ENCODE peak calls at places on chromosomes 3 and 15, in six cellular contexts. C, P, Y, Q, E and A are unnamed samples.

GRCh38 chr3:58151637-58152036 is 59.1 kb downstream of the DNASE1L3 start:
- DNase-seq in C (no peak), P (no peak), Y (no peak), Q (no peak), E (no peak), A (no peak)

GRCh38 chr15:74907277-74907870 is 723 bp upstream of the FAM219B start:
- DNase-seq in C (no peak), P (no peak), Y (no peak), Q (no peak), E (no peak), A (no peak)

GRCh38 chr3:107392549-107393165 is 15.4 kb downstream of the CCDC54 start:
- DNase-seq in C (no peak), P (no peak), Y (peak), Q (no peak), E (peak), A (no peak)

GRCh38 chr15:55549305-55549704 is 38.8 kb downstream of the PYGO1 start:
- DNase-seq in C (no peak), P (no peak), Y (no peak), Q (no peak), E (no peak), A (no peak)

GRCh38 chr15:88635343-88635742 is 3.5 kb upstream of the ISG20 start:
- DNase-seq in C (no peak), P (no peak), Y (no peak), Q (no peak), E (no peak), A (no peak)

GRCh38 chr3:100865442-100865841 is 127.8 kb downstream of the ABI3BP start:
- DNase-seq in C (no peak), P (no peak), Y (no peak), Q (no peak), E (peak), A (no peak)

GRCh38 chr3:194135516-194135805 is 487 bp upstream of the HES1 start:
- DNase-seq in C (no peak), P (no peak), Y (no peak), Q (no peak), E (no peak), A (no peak)

GRCh38 chr3:17302774-17303173 is 418.0 kb downstream of the PLCL2 start:
- DNase-seq in C (peak), P (no peak), Y (no peak), Q (no peak), E (peak), A (no peak)

GRCh38 chr15:63888146-63888545 is 54.4 kb upstream of the HERC1 start:
- DNase-seq in C (no peak), P (no peak), Y (no peak), Q (no peak), E (no peak), A (no peak)

GRCh38 chr3:196740476-196741400 is 1.1 kb downstream of the PAK2 start:
- DNase-seq in C (no peak), P (no peak), Y (peak), Q (peak), E (peak), A (peak)

GRCh38 chr15:54559405-54560064 is 581.3 kb downstream of the UNC13C start:
- DNase-seq in C (no peak), P (no peak), Y (no peak), Q (no peak), E (no peak), A (no peak)

GRCh38 chr15:48643776-48644497 is 1.6 kb downstream of the FBN1 start:
- DNase-seq in C (no peak), P (no peak), Y (peak), Q (no peak), E (peak), A (no peak)

GRCh38 chr3:184334470-184335158 is 2.8 kb upstream of the FAM131A start:
- DNase-seq in C (no peak), P (no peak), Y (peak), Q (peak), E (peak), A (no peak)

GRCh38 chr3:157871248-157871647 is 235.0 kb downstream of the SHOX2 start:
- DNase-seq in C (no peak), P (no peak), Y (no peak), Q (no peak), E (no peak), A (no peak)

GRCh38 chr3:186640473-186640818 is 247 bp downstream of the FETUB start:
- DNase-seq in C (no peak), P (no peak), Y (peak), Q (peak), E (peak), A (no peak)

GRCh38 chr15:51369451-51369761 is 28.0 kb downstream of the GLDN start:
- DNase-seq in C (no peak), P (no peak), Y (no peak), Q (no peak), E (no peak), A (no peak)

GRCh38 chr3:40324621-40325020 is 15.1 kb downstream of the EIF1B start:
- DNase-seq in C (no peak), P (no peak), Y (no peak), Q (no peak), E (peak), A (no peak)

GRCh38 chr15:41961014-41961518 is 11.3 kb downstream of the EHD4 start:
- DNase-seq in C (no peak), P (no peak), Y (peak), Q (no peak), E (no peak), A (no peak)

GRCh38 chr3:81910244-81910852 is 148.9 kb upstream of the GBE1 start:
- DNase-seq in C (no peak), P (no peak), Y (peak), Q (peak), E (peak), A (no peak)

GRCh38 chr3:49353022-49353421 is 5.1 kb downstream of the GPX1 start:
- DNase-seq in C (no peak), P (no peak), Y (no peak), Q (no peak), E (no peak), A (no peak)

GRCh38 chr3:197241173-197241572 is 57.2 kb downstream of the DLG1 start:
- DNase-seq in C (no peak), P (no peak), Y (no peak), Q (no peak), E (peak), A (no peak)

GRCh38 chr3:192830279-192831110 is 87.2 kb downstream of the MB21D2 start:
- DNase-seq in C (no peak), P (no peak), Y (no peak), Q (no peak), E (peak), A (no peak)

GRCh38 chr15:67013696-67014095 is 51.7 kb upstream of the SMAD3 start:
- DNase-seq in C (no peak), P (no peak), Y (peak), Q (no peak), E (peak), A (no peak)

GRCh38 chr3:192054881-192055280 is 593.9 kb downstream of the PYDC2 start:
- DNase-seq in C (no peak), P (no peak), Y (peak), Q (no peak), E (peak), A (no peak)

GRCh38 chr15:73994912-73995622 is 551 bp downstream of the PML start:
- DNase-seq in C (no peak), P (no peak), Y (peak), Q (no peak), E (peak), A (no peak)

GRCh38 chr15:39896837-39897236 is 23.2 kb downstream of the GPR176 start:
- DNase-seq in C (no peak), P (no peak), Y (no peak), Q (no peak), E (peak), A (no peak)

GRCh38 chr15:66884661-66885237 is 180.7 kb upstream of the SMAD3 start:
- DNase-seq in C (no peak), P (no peak), Y (no peak), Q (no peak), E (no peak), A (peak)

GRCh38 chr3:46628980-46629379 is 16.7 kb downstream of the FAM240A start:
- DNase-seq in C (no peak), P (no peak), Y (no peak), Q (no peak), E (no peak), A (no peak)

GRCh38 chr3:155352900-155353490 is 59.5 kb upstream of the STRIT1 start:
- DNase-seq in C (no peak), P (no peak), Y (peak), Q (no peak), E (peak), A (no peak)

GRCh38 chr15:89128320-89129122 is 40.3 kb downstream of the ABHD2 start:
- DNase-seq in C (no peak), P (no peak), Y (peak), Q (no peak), E (no peak), A (no peak)

GRCh38 chr15:51097553-51098330 is 3.0 kb upstream of the TNFAIP8L3 start:
- DNase-seq in C (no peak), P (no peak), Y (peak), Q (no peak), E (peak), A (no peak)

GRCh38 chr15:61169904-61170695 is 59.0 kb downstream of the RORA start:
- DNase-seq in C (no peak), P (no peak), Y (no peak), Q (no peak), E (no peak), A (no peak)

GRCh38 chr15:100588638-100589242 is 13.2 kb downstream of the LINS1 start:
- DNase-seq in C (no peak), P (no peak), Y (peak), Q (no peak), E (peak), A (no peak)

GRCh38 chr3:119492128-119492527 is 6.2 kb upstream of the TIMMDC1 start:
- DNase-seq in C (no peak), P (no peak), Y (no peak), Q (no peak), E (peak), A (no peak)

GRCh38 chr3:119492810-119493209 is 5.5 kb upstream of the TIMMDC1 start:
- DNase-seq in C (no peak), P (no peak), Y (no peak), Q (no peak), E (no peak), A (no peak)

GRCh38 chr3:119497824-119498187 is 541 bp upstream of the TIMMDC1 start:
- DNase-seq in C (no peak), P (no peak), Y (peak), Q (no peak), E (peak), A (no peak)

GRCh38 chr3:119498188-119498987 is at the start of gene TIMMDC1:
- DNase-seq in C (peak), P (peak), Y (peak), Q (peak), E (peak), A (peak)

GRCh38 chr3:119494597-119494996 is 3.8 kb upstream of the TIMMDC1 start:
- DNase-seq in C (no peak), P (no peak), Y (no peak), Q (no peak), E (no peak), A (no peak)
- TF ChIP-seq CTCF in C (no peak), P (no peak), Y (peak), Q (no peak), E (peak), A (peak)

GRCh38 chr3:14602804-14603644 is 48.5 kb upstream of the CCDC174 start:
- DNase-seq in C (no peak), P (no peak), Y (no peak), Q (peak), E (no peak), A (no peak)

GRCh38 chr3:14600075-14600474 is 51.5 kb upstream of the CCDC174 start:
- DNase-seq in C (no peak), P (no peak), Y (no peak), Q (no peak), E (no peak), A (no peak)

GRCh38 chr3:14601692-14602005 is 49.9 kb upstream of the CCDC174 start:
- DNase-seq in C (no peak), P (no peak), Y (no peak), Q (no peak), E (no peak), A (no peak)

GRCh38 chr3:14600856-14601610 is 50.5 kb upstream of the CCDC174 start:
- DNase-seq in C (no peak), P (no peak), Y (no peak), Q (no peak), E (no peak), A (no peak)

GRCh38 chr3:14602006-14602803 is 49.4 kb upstream of the CCDC174 start:
- DNase-seq in C (no peak), P (no peak), Y (no peak), Q (peak), E (no peak), A (no peak)
- TF ChIP-seq CTCF in C (no peak), P (no peak), Y (no peak), Q (no peak), E (no peak), A (peak)

DNA sequence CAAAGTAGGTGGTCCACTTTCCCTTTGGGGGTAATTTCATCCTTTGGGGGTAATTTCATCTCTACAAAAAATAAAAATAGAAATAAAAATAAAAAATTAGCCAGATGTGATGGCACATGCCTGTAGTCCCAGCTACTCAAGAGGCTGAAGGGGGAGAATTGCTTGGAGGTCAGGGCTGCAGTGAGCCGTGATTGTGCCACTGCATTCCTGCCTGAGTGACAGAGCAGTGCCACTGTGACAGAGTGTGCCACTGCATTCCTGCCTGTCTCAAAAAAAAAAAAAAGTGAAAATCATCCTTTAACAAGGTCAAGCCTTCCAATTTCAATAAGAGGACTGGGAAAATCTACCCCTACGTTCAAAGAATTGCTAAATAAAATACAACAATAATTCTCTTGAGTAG is 22.8 kb downstream of the SERP1 start:
- DNase-seq in C (no peak), P (no peak), Y (no peak), Q (no peak), E (no peak), A (no peak)
- TF ChIP-seq CTCF in C (no peak), P (no peak), Y (no peak), Q (no peak), E (no peak), A (no peak)

DNA sequence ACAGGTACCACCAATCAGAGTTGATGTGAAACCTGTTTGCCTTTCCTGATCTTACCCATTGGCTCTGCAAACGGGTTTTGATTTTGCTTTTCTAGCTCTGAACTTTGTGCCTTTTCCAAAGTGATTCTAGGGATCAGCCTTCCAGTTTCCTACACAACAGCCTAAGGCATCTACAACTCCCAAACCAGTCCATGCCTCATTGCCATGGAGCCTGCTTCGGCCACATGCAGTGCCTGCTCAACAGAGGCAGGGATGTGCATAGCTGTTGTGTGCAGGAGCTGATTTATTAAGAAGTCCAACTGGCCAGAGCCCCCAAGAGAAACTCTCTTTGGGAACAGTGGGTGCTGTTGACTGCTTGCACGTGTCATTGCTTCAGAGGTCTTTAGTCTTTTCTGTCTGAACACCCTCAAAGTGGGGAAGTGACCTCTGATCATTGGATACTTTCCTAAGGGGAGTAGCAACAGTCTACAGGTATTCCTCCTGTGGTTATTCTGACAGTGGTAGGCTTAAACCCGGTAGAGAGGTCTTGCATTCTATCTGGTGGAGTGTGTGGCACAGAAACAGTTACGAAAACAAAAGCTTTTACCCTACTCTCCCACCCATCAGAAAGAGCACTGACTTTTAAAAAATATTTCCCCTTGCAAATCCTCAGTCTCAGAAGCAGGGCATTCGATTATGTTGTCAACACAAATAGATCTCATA is 36.6 kb upstream of the THSD4 start:
- DNase-seq in C (no peak), P (no peak), Y (no peak), Q (no peak), E (no peak), A (no peak)
- TF ChIP-seq CTCF in C (no peak), P (no peak), Y (no peak), Q (no peak), E (no peak), A (no peak)

GRCh38 chr15:43943511-43943910 is 116.7 kb downstream of the WDR76 start:
- DNase-seq in C (peak), P (no peak), Y (no peak), Q (no peak), E (peak), A (no peak)

GRCh38 chr15:43941555-43941954 is 114.8 kb downstream of the WDR76 start:
- DNase-seq in C (no peak), P (no peak), Y (no peak), Q (no peak), E (no peak), A (no peak)

GRCh38 chr15:43941071-43941470 is 114.3 kb downstream of the WDR76 start:
- DNase-seq in C (no peak), P (no peak), Y (no peak), Q (no peak), E (no peak), A (no peak)

GRCh38 chr15:43942157-43942556 is 115.4 kb downstream of the WDR76 start:
- DNase-seq in C (no peak), P (no peak), Y (no peak), Q (no peak), E (no peak), A (no peak)

GRCh38 chr15:43939070-43939469 is 112.3 kb downstream of the WDR76 start:
- DNase-seq in C (no peak), P (no peak), Y (no peak), Q (peak), E (no peak), A (no peak)
- TF ChIP-seq CTCF in C (peak), P (no peak), Y (peak), Q (no peak), E (peak), A (no peak)

GRCh38 chr15:26864664-26865191 is 2.1 kb upstream of the GABRA5 start:
- DNase-seq in C (no peak), P (no peak), Y (peak), Q (no peak), E (peak), A (peak)
- TF ChIP-seq CTCF in C (peak), P (no peak), Y (peak), Q (no peak), E (peak), A (no peak)

DNA sequence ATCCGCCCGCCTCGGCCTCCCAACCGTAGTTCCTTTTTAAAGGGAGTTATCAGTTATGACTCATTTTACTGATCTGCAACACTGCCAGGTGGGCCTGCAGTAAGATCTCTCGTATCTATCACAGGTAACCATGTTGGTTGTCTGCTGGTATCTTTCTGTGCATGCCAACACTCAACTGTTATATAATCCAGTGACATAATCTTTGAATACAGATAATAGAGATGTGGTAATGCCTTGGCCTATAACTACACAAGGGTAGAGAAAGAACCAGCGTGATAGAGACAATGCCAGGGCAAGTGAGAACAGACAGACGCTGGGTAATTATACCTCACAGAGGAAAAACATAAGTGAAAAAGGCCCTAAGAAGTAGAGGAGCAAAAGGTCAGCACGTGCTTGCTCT is 11.0 kb upstream of the ARPP19 start:
- DNase-seq in C (no peak), P (no peak), Y (no peak), Q (no peak), E (no peak), A (no peak)
- TF ChIP-seq CTCF in C (no peak), P (no peak), Y (no peak), Q (no peak), E (no peak), A (no peak)

GRCh38 chr15:80789296-80789695 is 10.1 kb downstream of the CEMIP start:
- DNase-seq in C (peak), P (no peak), Y (no peak), Q (no peak), E (peak), A (no peak)

GRCh38 chr15:80787238-80787805 is 8.2 kb downstream of the CEMIP start:
- DNase-seq in C (no peak), P (no peak), Y (no peak), Q (no peak), E (no peak), A (no peak)

GRCh38 chr15:80791004-80791403 is 11.8 kb downstream of the CEMIP start:
- DNase-seq in C (no peak), P (no peak), Y (no peak), Q (no peak), E (no peak), A (no peak)

GRCh38 chr15:80789836-80790235 is 10.7 kb downstream of the CEMIP start:
- DNase-seq in C (no peak), P (no peak), Y (no peak), Q (no peak), E (no peak), A (no peak)

DNA sequence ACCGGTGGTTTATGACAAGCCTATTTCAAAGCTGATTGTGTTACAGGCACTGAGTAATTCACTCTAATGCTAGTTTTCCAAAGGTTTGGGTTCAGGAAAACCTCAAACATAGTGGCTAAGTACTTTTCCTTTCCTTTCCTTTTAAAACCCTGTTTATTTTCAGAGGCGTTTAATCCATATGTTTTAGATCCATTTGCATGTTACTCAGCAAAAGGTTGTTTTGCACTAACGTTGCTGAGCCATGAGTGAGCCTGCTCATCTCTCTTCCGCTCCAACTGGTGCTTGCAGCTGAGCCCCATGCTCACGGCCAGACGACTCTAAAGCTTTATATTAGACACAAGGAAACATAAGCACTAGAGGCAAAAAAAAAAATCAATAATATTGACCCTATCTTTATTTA is 9.4 kb downstream of the CEMIP start:
- DNase-seq in C (no peak), P (no peak), Y (no peak), Q (no peak), E (no peak), A (no peak)
- TF ChIP-seq CTCF in C (no peak), P (no peak), Y (no peak), Q (no peak), E (no peak), A (no peak)

GRCh38 chr3:65664436-65664835 is 374.3 kb downstream of the MAGI1 start:
- DNase-seq in C (no peak), P (no peak), Y (no peak), Q (no peak), E (peak), A (no peak)

GRCh38 chr3:65667963-65668362 is 370.8 kb downstream of the MAGI1 start:
- DNase-seq in C (no peak), P (no peak), Y (no peak), Q (no peak), E (no peak), A (no peak)

GRCh38 chr3:65665922-65666321 is 372.8 kb downstream of the MAGI1 start:
- DNase-seq in C (no peak), P (no peak), Y (peak), Q (no peak), E (no peak), A (no peak)

GRCh38 chr3:65664927-65665326 is 373.8 kb downstream of the MAGI1 start:
- DNase-seq in C (no peak), P (no peak), Y (no peak), Q (no peak), E (no peak), A (no peak)

GRCh38 chr3:65666426-65667091 is 372.2 kb downstream of the MAGI1 start:
- DNase-seq in C (no peak), P (no peak), Y (peak), Q (no peak), E (peak), A (no peak)
- TF ChIP-seq CTCF in C (no peak), P (no peak), Y (no peak), Q (no peak), E (no peak), A (no peak)

GRCh38 chr15:58770857-58771620 is at the start of gene MINDY2:
- DNase-seq in C (peak), P (peak), Y (peak), Q (peak), E (peak), A (peak)
- TF ChIP-seq CTCF in C (peak), P (no peak), Y (no peak), Q (peak), E (peak), A (peak)